ENCODE peak calls at places on chromosomes 11 and 22, in eight cellular contexts. Y is tibial nerve; S is fibroblast of the conjunctiva; T is right cardiac atrium; L is WTC11; Z is NCI-H460; P is activated CD4-positive, alpha-beta T cell treated with anti-CD3 and anti-CD28 coated beads for 1 hour; C is T-helper 2 cell. D is an unnamed sample.
A peak's percentile ranks its signal among the peaks of the same experiment; 100 is the strongest.

GRCh38 chr11:10669258-10670033 is 24.1 kb downstream of the IRAG1 start:
- DNase-seq in T (no peak), C (no peak), Z (no peak), P (no peak), Y (no peak), L (no peak), S (peak; percentile 31), D (peak; percentile 80)

GRCh38 chr11:69040581-69041260 is 8.0 kb upstream of the TPCN2 start:
- DNase-seq in L (no peak), S (peak; percentile 60), T (peak; percentile 20), P (no peak), Y (no peak), C (no peak), Z (no peak), D (peak; percentile 98)

GRCh38 chr11:19276859-19277808 is 36.4 kb upstream of the E2F8 start:
- DNase-seq in L (no peak), S (no peak), P (no peak), Z (peak; percentile 25), Y (no peak), C (no peak), T (no peak), D (no peak)

GRCh38 chr11:112334381-112334780 is 73.7 kb upstream of the PLET1 start:
- DNase-seq in Y (no peak), L (no peak), S (no peak), Z (no peak), T (no peak), C (no peak), P (no peak), D (no peak)

GRCh38 chr11:77062924-77063323 is 3.8 kb upstream of the CAPN5 start:
- DNase-seq in Y (no peak), P (no peak), S (no peak), L (no peak), C (no peak), T (no peak), Z (no peak), D (no peak)

GRCh38 chr11:44621784-44622183 is 56.3 kb downstream of the CD82 start:
- DNase-seq in P (peak; percentile 5), S (no peak), L (no peak), Z (no peak), T (peak; percentile 45), Y (no peak), C (no peak), D (no peak)

GRCh38 chr11:96168623-96169022 is 174.4 kb downstream of the MAML2 start:
- DNase-seq in Z (no peak), S (peak; percentile 88), P (no peak), Y (peak; percentile 70), T (peak; percentile 52), L (no peak), C (no peak), D (peak; percentile 88)

GRCh38 chr11:28464252-28464867 is 356.2 kb downstream of the METTL15 start:
- DNase-seq in L (no peak), T (no peak), P (no peak), Y (no peak), S (peak; percentile 51), Z (no peak), C (no peak), D (peak; percentile 44)

GRCh38 chr11:102226702-102227101 is 90.6 kb upstream of the BIRC3 start:
- DNase-seq in Z (no peak), L (no peak), T (no peak), C (no peak), S (no peak), Y (no peak), P (no peak), D (no peak)

GRCh38 chr11:47466701-47467250 is 17.8 kb upstream of the RAPSN start:
- DNase-seq in C (no peak), Y (no peak), Z (no peak), P (no peak), T (peak; percentile 69), S (peak; percentile 60), L (no peak), D (peak; percentile 21)

GRCh38 chr22:21963790-21964211 is 11.2 kb upstream of the PPM1F start:
- DNase-seq in L (no peak), Y (no peak), T (no peak), Z (no peak), P (no peak), S (no peak), C (no peak), D (no peak)